ENCODE peak calls at places on chromosomes 4 and X, in five cellular contexts. Y is cardiac muscle cell, A is suprapubic skin, K is NCI-H2029, M is left cardiac atrium. F is an unnamed sample.

GRCh38 chr4:36269116-36269515 is 12.3 kb upstream of the DTHD1 start:
- DNase-seq in Y (no peak), A (no peak), K (no peak), M (no peak), F (no peak)

GRCh38 chr4:184444953-184445309 is 29.4 kb downstream of the IRF2 start:
- DNase-seq in Y (no peak), A (no peak), K (no peak), M (no peak), F (no peak)

GRCh38 chrX:70166601-70167590 is 10.4 kb upstream of the DGAT2L6 start:
- DNase-seq in Y (no peak), A (no peak), K (no peak), M (no peak), F (no peak)

GRCh38 chr4:182823576-182823975 is 93.6 kb downstream of the DCTD start:
- DNase-seq in Y (no peak), A (no peak), K (no peak), M (no peak), F (no peak)

GRCh38 chr4:182842104-182842600 is 75.0 kb downstream of the DCTD start:
- DNase-seq in Y (no peak), A (no peak), K (no peak), M (no peak), F (no peak)

GRCh38 chr4:105061136-105061696 is 85.5 kb upstream of the TET2 start:
- DNase-seq in Y (no peak), A (no peak), K (peak; percentile 16), M (no peak), F (no peak)

GRCh38 chr4:137927972-137928371 is 314.2 kb downstream of the SLC7A11 start:
- DNase-seq in Y (no peak), A (no peak), K (no peak), M (no peak), F (no peak)

GRCh38 chr4:41213563-41214157 is 682 bp downstream of the APBB2 start:
- DNase-seq in Y (no peak), A (no peak), K (no peak), M (peak; percentile 35), F (peak; percentile 73)

GRCh38 chr4:72631296-72631695 is 62.3 kb upstream of the ADAMTS3 start:
- DNase-seq in Y (no peak), A (no peak), K (no peak), M (peak; percentile 39), F (no peak)

GRCh38 chrX:45056428-45057145 is 144.1 kb downstream of the DIPK2B start:
- DNase-seq in Y (no peak), A (no peak), K (no peak), M (no peak), F (no peak)

GRCh38 chr4:121951570-121952110 is at the start of gene TRPC3:
- DNase-seq in Y (peak; percentile 71), A (peak; percentile 77), K (no peak), M (peak; percentile 42), F (peak; percentile 73)

GRCh38 chr4:166435449-166435848 is 562.4 kb downstream of the TLL1 start:
- DNase-seq in Y (no peak), A (no peak), K (no peak), M (no peak), F (no peak)

GRCh38 chr4:185270885-185271284 is 61.5 kb downstream of the SNX25 start:
- DNase-seq in Y (no peak), A (no peak), K (no peak), M (no peak), F (no peak)

F was measured in heart left ventricle.